ENCODE peak calls at places on chromosomes 7 and 10, in nine cellular contexts. B is foreskin keratinocyte; V is CD4-positive, alpha-beta T cell; S is breast epithelium; R is endodermal cell; L is spleen; J is AG09309; T is GM10248; Q is left ventricle myocardium inferior. I is an unnamed sample.

GRCh38 chr10:113273877-113274829 is 278.7 kb upstream of the HABP2 start:
- DNase-seq in B (no peak), V (no peak), S (no peak), R (no peak), L (no peak), J (no peak), T (no peak), Q (peak; percentile 72), I (peak; percentile 92)

GRCh38 chr7:98641646-98642489 is 24.8 kb downstream of the NPTX2 start:
- DNase-seq in B (no peak), V (no peak), S (no peak), R (peak; percentile 59), L (peak; percentile 59), J (no peak), T (peak; percentile 39), Q (no peak), I (no peak)

GRCh38 chr10:3803884-3804741 is 19.1 kb upstream of the KLF6 start:
- DNase-seq in B (no peak), V (peak; percentile 43), S (no peak), R (no peak), L (no peak), J (no peak), T (no peak), Q (no peak), I (no peak)

GRCh38 chr10:12321641-12322040 is 27.7 kb upstream of the CAMK1D start:
- DNase-seq in B (peak; percentile 22), V (no peak), S (no peak), R (no peak), L (no peak), J (no peak), T (no peak), Q (no peak), I (no peak)

GRCh38 chr7:115546790-115547189 is 483.8 kb downstream of the TFEC start:
- DNase-seq in B (no peak), V (no peak), S (no peak), R (no peak), L (no peak), J (no peak), T (no peak), Q (no peak), I (no peak)

GRCh38 chr10:51403522-51403921 is 295.9 kb downstream of the CSTF2T start:
- DNase-seq in B (no peak), V (no peak), S (no peak), R (no peak), L (no peak), J (no peak), T (no peak), Q (no peak), I (no peak)

GRCh38 chr7:149797771-149798170 is 24.4 kb upstream of the ZNF467 start:
- DNase-seq in B (no peak), V (no peak), S (no peak), R (no peak), L (no peak), J (no peak), T (no peak), Q (no peak), I (no peak)

GRCh38 chr7:83629117-83629880 is 19.6 kb downstream of the SEMA3E start:
- DNase-seq in B (no peak), V (no peak), S (no peak), R (peak; percentile 74), L (no peak), J (no peak), T (no peak), Q (no peak), I (no peak)

GRCh38 chr7:149209518-149210269 is 14.3 kb downstream of the ZNF282 start:
- DNase-seq in B (peak; percentile 42), V (peak; percentile 66), S (no peak), R (peak; percentile 94), L (no peak), J (no peak), T (peak; percentile 70), Q (no peak), I (no peak)

GRCh38 chr7:114939484-114940097 is 17.7 kb downstream of the MDFIC start:
- DNase-seq in B (no peak), V (peak; percentile 20), S (no peak), R (no peak), L (no peak), J (no peak), T (no peak), Q (no peak), I (no peak)

GRCh38 chr10:28060031-28060607 is 61.2 kb upstream of the ODAD2 start:
- DNase-seq in B (no peak), V (no peak), S (no peak), R (no peak), L (no peak), J (no peak), T (no peak), Q (no peak), I (no peak)

GRCh38 chr7:88539977-88540376 is 219.5 kb upstream of the ZNF804B start:
- DNase-seq in B (no peak), V (no peak), S (no peak), R (no peak), L (no peak), J (no peak), T (no peak), Q (no peak), I (no peak)

GRCh38 chr7:3010161-3010560 is 33.5 kb downstream of the CARD11 start:
- DNase-seq in B (no peak), V (no peak), S (no peak), R (no peak), L (no peak), J (no peak), T (no peak), Q (no peak), I (no peak)
- TF ChIP-seq CTCF in B (no peak), V (no peak), S (no peak), R (no peak), L (no peak), J (no peak), T (no peak), Q (no peak), I (no peak)

GRCh38 chr10:104617831-104618230 is 23.3 kb upstream of the SORCS3 start:
- DNase-seq in B (no peak), V (no peak), S (no peak), R (no peak), L (no peak), J (no peak), T (no peak), Q (no peak), I (no peak)

GRCh38 chr10:104612577-104613205 is 28.4 kb upstream of the SORCS3 start:
- DNase-seq in B (no peak), V (no peak), S (no peak), R (no peak), L (no peak), J (no peak), T (no peak), Q (no peak), I (no peak)

GRCh38 chr10:104614245-104614831 is 26.8 kb upstream of the SORCS3 start:
- DNase-seq in B (no peak), V (peak; percentile 6), S (no peak), R (peak; percentile 87), L (no peak), J (no peak), T (peak; percentile 44), Q (no peak), I (no peak)
- TF ChIP-seq CTCF in B (peak; percentile 73), V (peak; percentile 36), S (no peak), R (peak; percentile 81), L (peak; percentile 12), J (peak; percentile 58), T (peak; percentile 35), Q (peak; percentile 43), I (peak; percentile 32)

GRCh38 chr10:99432881-99433280 is 2.5 kb upstream of the GOT1 start:
- DNase-seq in B (no peak), V (no peak), S (no peak), R (no peak), L (no peak), J (no peak), T (no peak), Q (no peak), I (no peak)

GRCh38 chr10:99433378-99434020 is 3.1 kb upstream of the GOT1 start:
- DNase-seq in B (no peak), V (no peak), S (no peak), R (no peak), L (no peak), J (no peak), T (no peak), Q (no peak), I (no peak)

GRCh38 chr10:99438890-99439289 is 8.5 kb upstream of the GOT1 start:
- DNase-seq in B (no peak), V (no peak), S (no peak), R (no peak), L (no peak), J (no peak), T (no peak), Q (no peak), I (no peak)

GRCh38 chr10:99432047-99432446 is 1.6 kb upstream of the GOT1 start:
- DNase-seq in B (no peak), V (no peak), S (no peak), R (no peak), L (no peak), J (no peak), T (no peak), Q (no peak), I (no peak)

DNA sequence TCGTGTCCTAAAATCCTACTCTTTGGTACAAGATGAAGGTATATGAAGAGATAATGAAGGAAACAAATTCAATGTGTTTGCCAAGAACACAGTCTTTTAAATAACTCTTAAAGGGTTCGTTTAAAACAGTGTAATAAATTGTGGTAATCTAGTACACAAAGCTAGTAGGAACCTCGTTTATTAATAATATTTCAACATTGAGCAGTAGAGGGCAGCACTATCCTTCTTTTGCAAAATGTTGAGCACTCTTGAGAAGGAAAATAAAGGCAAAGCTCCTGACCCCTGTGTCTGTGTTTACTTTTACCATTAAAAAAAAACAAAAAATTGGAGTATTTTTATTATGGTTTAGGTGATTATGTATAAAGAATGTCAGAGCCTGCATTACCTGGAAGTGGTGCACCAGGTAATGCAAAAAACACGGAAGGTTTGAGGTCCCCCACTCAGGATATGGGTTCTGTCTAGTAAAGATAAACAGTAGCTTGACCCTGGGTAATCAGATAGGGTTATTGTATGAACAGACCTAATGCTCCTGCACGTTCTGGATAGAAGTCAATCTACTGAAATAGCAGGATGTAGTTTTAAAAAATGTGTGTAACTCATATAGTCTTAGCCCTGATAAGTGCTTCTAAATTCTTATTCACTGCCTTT is 5.7 kb upstream of the GOT1 start:
- DNase-seq in B (no peak), V (no peak), S (no peak), R (no peak), L (no peak), J (no peak), T (no peak), Q (no peak), I (no peak)
- TF ChIP-seq CTCF in B (peak; percentile 74), V (peak; percentile 78), S (peak; percentile 45), R (peak; percentile 80), L (peak; percentile 57), J (peak; percentile 49), T (peak; percentile 62), Q (peak; percentile 64), I (peak; percentile 71)

DNA sequence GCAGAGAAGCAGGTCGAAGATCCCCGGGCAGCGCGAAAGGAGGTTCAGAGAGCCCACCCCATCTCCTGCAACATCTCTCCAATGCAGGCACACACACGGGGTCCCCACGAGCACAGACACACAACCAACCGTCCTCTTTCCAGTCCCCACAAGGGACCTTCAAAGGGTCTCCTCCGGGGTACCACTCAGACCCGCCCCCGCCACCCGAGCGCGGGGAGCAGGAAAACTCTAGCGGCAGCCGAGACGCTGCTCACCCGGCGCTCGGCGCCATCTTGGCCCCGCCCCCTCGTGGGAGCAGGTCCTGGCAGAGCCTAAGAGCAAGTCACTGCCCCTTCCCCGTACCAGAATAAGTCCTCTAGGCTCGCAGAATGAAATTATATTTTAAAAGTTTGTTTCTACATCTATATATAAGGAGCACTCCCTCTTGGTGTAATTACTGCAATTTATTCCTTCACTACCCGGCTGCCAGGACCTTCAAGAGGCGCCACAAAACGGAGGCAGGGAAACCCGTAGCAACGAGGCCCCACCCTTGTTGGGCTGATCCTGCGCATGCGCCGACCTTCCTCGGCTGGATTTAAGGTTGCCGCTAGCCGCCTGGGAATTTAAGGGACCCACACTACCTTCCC is at the start of the genes CNPY4 and TAF6:
- DNase-seq in B (peak; percentile 83), V (peak; percentile 95), S (peak; percentile 95), R (peak; percentile 98), L (peak; percentile 98), J (peak; percentile 87), T (peak; percentile 99), Q (peak; percentile 96), I (peak; percentile 97)
- TF ChIP-seq CTCF in B (peak; percentile 19), V (no peak), S (no peak), R (no peak), L (peak; percentile 14), J (no peak), T (no peak), Q (peak; percentile 23), I (peak; percentile 6)